ENCODE peak calls at places on chromosomes 11 and 22, in five cellular contexts. One of them, this sample, is unnamed. For H3K36me3, the result is how much of the 10 kb centered on the place peaks cover.

GRCh38 chr11:116657842-116658825 is 114.7 kb downstream of the BUD13 start:
- DNase-seq in sigmoid colon: no peak
- DNase-seq in prostate gland: no peak
- DNase-seq in GM23248: peak
- DNase-seq in effector memory CD4-positive, alpha-beta T cell: no peak
- DNase-seq in this sample: no peak

GRCh38 chr22:39519681-39520053 is 695 bp upstream of the ATF4 start:
- DNase-seq in sigmoid colon: peak
- DNase-seq in prostate gland: peak
- DNase-seq in GM23248: peak
- DNase-seq in effector memory CD4-positive, alpha-beta T cell: no peak
- DNase-seq in this sample: peak

GRCh38 chr22:49158741-49159564 is 668.7 kb downstream of the BRD1 start:
- DNase-seq in sigmoid colon: peak
- DNase-seq in prostate gland: no peak
- DNase-seq in GM23248: no peak
- DNase-seq in effector memory CD4-positive, alpha-beta T cell: no peak
- DNase-seq in this sample: no peak

GRCh38 chr11:132858203-132858602 is 674.1 kb downstream of the OPCML start:
- DNase-seq in sigmoid colon: no peak
- DNase-seq in prostate gland: no peak
- DNase-seq in GM23248: peak
- DNase-seq in effector memory CD4-positive, alpha-beta T cell: no peak
- DNase-seq in this sample: no peak

GRCh38 chr22:17106785-17107546 is 14.2 kb downstream of the TMEM121B start:
- DNase-seq in sigmoid colon: peak
- DNase-seq in prostate gland: no peak
- DNase-seq in GM23248: no peak
- DNase-seq in effector memory CD4-positive, alpha-beta T cell: no peak
- DNase-seq in this sample: no peak

GRCh38 chr11:36508743-36509142 is 1.3 kb downstream of the TRAF6 start:
- DNase-seq in sigmoid colon: no peak
- DNase-seq in prostate gland: no peak
- DNase-seq in GM23248: peak
- DNase-seq in effector memory CD4-positive, alpha-beta T cell: no peak
- DNase-seq in this sample: no peak

GRCh38 chr22:24566899-24567511 is 11.2 kb downstream of the SNRPD3 start:
- DNase-seq in sigmoid colon: no peak
- DNase-seq in prostate gland: no peak
- DNase-seq in GM23248: peak
- DNase-seq in effector memory CD4-positive, alpha-beta T cell: no peak
- DNase-seq in this sample: no peak

GRCh38 chr22:23888615-23889401 is 5.4 kb upstream of the MIF start:
- DNase-seq in sigmoid colon: no peak
- DNase-seq in prostate gland: no peak
- DNase-seq in GM23248: peak
- DNase-seq in effector memory CD4-positive, alpha-beta T cell: no peak
- DNase-seq in this sample: no peak

GRCh38 chr22:29270475-29271271 is 2.6 kb downstream of the EWSR1 start:
- DNase-seq in sigmoid colon: no peak
- DNase-seq in prostate gland: no peak
- DNase-seq in GM23248: peak
- DNase-seq in effector memory CD4-positive, alpha-beta T cell: no peak
- DNase-seq in this sample: no peak

GRCh38 chr11:58127350-58127749 is 2.0 kb upstream of the OR9I1 start:
- DNase-seq in sigmoid colon: no peak
- DNase-seq in prostate gland: no peak
- DNase-seq in GM23248: no peak
- DNase-seq in effector memory CD4-positive, alpha-beta T cell: no peak
- DNase-seq in this sample: no peak

GRCh38 chr11:64777449-64778222 is 706 bp downstream of the SF1 start:
- DNase-seq in sigmoid colon: peak
- DNase-seq in prostate gland: peak
- DNase-seq in GM23248: peak
- DNase-seq in effector memory CD4-positive, alpha-beta T cell: peak
- DNase-seq in this sample: peak

GRCh38 chr11:118304227-118304808 is at the start of gene CD3E:
- DNase-seq in sigmoid colon: no peak
- DNase-seq in prostate gland: no peak
- DNase-seq in GM23248: no peak
- DNase-seq in effector memory CD4-positive, alpha-beta T cell: peak
- DNase-seq in this sample: no peak

GRCh38 chr22:17831527-17832251 is 57.4 kb upstream of the BID start:
- DNase-seq in sigmoid colon: peak
- DNase-seq in prostate gland: no peak
- DNase-seq in GM23248: peak
- DNase-seq in effector memory CD4-positive, alpha-beta T cell: no peak
- DNase-seq in this sample: no peak

GRCh38 chr22:44473580-44473979 is 24.5 kb downstream of the RTL6 start:
- DNase-seq in sigmoid colon: no peak
- DNase-seq in prostate gland: no peak
- DNase-seq in GM23248: no peak
- DNase-seq in effector memory CD4-positive, alpha-beta T cell: no peak
- DNase-seq in this sample: no peak

GRCh38 chr11:78080818-78081495 is 1.3 kb upstream of the NDUFC2 start:
- DNase-seq in sigmoid colon: no peak
- DNase-seq in prostate gland: no peak
- DNase-seq in GM23248: peak
- DNase-seq in effector memory CD4-positive, alpha-beta T cell: no peak
- DNase-seq in this sample: no peak

GRCh38 chr11:83766932-83767331 is 480.8 kb upstream of the CCDC90B start:
- DNase-seq in sigmoid colon: no peak
- DNase-seq in prostate gland: no peak
- DNase-seq in GM23248: no peak
- DNase-seq in effector memory CD4-positive, alpha-beta T cell: no peak
- DNase-seq in this sample: no peak

GRCh38 chr11:2380807-2381350 is 3.8 kb downstream of the CD81 start:
- DNase-seq in sigmoid colon: peak
- DNase-seq in prostate gland: no peak
- DNase-seq in GM23248: peak
- DNase-seq in effector memory CD4-positive, alpha-beta T cell: no peak
- DNase-seq in this sample: peak

GRCh38 chr11:9565822-9566560 is 7.5 kb upstream of the WEE1 start:
- DNase-seq in sigmoid colon: peak
- DNase-seq in prostate gland: peak
- DNase-seq in GM23248: peak
- DNase-seq in effector memory CD4-positive, alpha-beta T cell: peak
- DNase-seq in this sample: peak

GRCh38 chr11:119370486-119371046 is 10.9 kb downstream of the USP2 start:
- DNase-seq in sigmoid colon: peak
- DNase-seq in prostate gland: no peak
- DNase-seq in GM23248: peak
- DNase-seq in effector memory CD4-positive, alpha-beta T cell: peak
- DNase-seq in this sample: no peak

GRCh38 chr11:128745296-128746183 is 51.7 kb downstream of the FLI1 start:
- DNase-seq in sigmoid colon: no peak
- DNase-seq in prostate gland: no peak
- DNase-seq in GM23248: peak
- DNase-seq in effector memory CD4-positive, alpha-beta T cell: no peak
- DNase-seq in this sample: no peak

GRCh38 chr11:17933710-17934109 is 79.1 kb downstream of the SERGEF start:
- DNase-seq in sigmoid colon: no peak
- DNase-seq in prostate gland: no peak
- DNase-seq in GM23248: no peak
- DNase-seq in effector memory CD4-positive, alpha-beta T cell: no peak
- DNase-seq in this sample: no peak
- H3K4me3 ChIP-seq in sigmoid colon: no peak
- H3K4me3 ChIP-seq in prostate gland: no peak
- H3K4me3 ChIP-seq in GM23248: no peak
- H3K4me3 ChIP-seq in effector memory CD4-positive, alpha-beta T cell: no peak
- H3K4me3 ChIP-seq in this sample: no peak

GRCh38 chr11:67492069-67492727 is 9.4 kb downstream of the AIP start:
- DNase-seq in sigmoid colon: no peak
- DNase-seq in prostate gland: no peak
- DNase-seq in GM23248: no peak
- DNase-seq in effector memory CD4-positive, alpha-beta T cell: no peak
- DNase-seq in this sample: no peak
- H3K36me3 ChIP-seq in sigmoid colon: half or more
- H3K36me3 ChIP-seq in prostate gland: under half
- H3K36me3 ChIP-seq in GM23248: under half
- H3K36me3 ChIP-seq in effector memory CD4-positive, alpha-beta T cell: half or more
- H3K36me3 ChIP-seq in this sample: under half

DNA sequence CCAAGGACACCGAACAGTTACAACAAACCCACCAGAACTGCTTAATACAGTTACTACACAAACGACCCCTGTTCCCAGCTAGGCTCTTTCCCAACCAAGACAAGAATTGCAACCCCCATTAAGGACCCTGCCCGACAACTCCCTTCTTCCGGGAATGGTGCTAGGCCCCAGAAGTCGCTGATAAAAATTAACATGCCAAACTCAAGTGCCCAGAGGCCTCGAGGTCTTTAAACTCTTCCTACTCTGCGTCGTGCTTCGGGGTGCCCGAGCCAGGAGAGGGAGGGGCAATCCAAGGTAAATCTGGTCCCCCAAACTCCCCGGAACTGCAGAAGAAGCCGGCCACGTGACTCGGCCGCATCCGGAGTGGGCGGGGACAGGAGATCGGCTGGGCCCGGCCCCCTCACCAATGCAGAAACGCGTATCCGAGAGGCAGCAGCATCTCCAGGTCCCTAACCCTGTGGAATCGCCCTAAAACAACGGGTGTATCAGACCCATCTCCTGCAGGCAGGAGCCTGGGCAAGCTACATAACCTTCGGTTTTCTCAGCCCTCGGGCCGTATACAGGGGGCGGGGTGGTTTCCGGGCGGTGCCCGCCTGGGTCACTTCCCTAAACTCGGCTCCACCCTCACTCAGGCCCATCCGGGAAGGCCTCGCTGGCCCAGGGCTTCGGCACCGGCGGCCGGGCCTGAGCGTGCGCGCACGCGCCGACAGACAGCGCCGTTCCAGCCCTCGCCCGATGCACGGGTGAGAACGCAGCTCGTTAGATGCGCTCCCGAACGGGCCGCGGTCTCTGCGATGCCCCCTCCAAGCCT is 1.1 kb downstream of the CFL1 start:
- DNase-seq in sigmoid colon: peak
- DNase-seq in prostate gland: peak
- DNase-seq in GM23248: peak
- DNase-seq in effector memory CD4-positive, alpha-beta T cell: peak
- DNase-seq in this sample: peak
- H3K27ac ChIP-seq in sigmoid colon: peak
- H3K27ac ChIP-seq in prostate gland: peak
- H3K27ac ChIP-seq in GM23248: peak
- H3K27ac ChIP-seq in effector memory CD4-positive, alpha-beta T cell: peak
- H3K27ac ChIP-seq in this sample: peak

DNA sequence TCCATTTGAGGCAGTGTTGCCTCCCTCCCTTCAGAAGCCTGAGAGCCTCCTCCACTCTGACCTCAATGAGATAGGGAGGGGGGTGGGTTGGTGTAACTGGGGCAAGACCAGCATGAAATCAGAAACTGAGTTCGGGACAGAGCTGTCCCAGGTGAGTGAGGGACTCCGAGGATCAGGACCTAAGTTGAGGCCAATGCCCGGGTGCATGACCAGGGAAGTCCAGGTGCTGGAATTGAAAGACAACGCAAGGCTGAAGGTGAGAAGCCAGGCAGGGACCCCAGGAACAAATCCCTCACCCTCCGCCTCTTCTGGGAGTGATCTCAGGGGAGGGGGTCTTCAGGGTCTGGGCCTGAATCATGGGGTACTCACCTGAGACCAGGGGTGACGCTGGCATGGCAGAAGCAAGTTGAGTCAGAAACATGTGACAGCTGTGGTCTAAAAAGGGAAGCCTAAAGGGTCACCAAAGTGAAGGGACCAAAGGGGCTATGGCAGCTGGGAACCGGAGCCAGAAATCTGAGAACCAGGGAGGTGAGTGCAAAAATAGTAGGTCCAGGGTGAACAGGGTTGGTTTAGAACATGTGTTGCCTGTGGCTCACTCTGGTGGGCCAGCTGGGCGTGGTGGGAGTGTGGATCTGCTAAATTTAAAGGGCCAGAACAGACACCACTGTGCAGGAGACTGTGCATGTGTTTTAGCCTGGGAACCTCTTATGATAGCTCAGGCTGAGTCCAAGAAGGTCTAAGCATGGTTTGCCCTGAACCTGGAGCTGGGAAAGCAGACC is 41.1 kb upstream of the ZBED5 start:
- DNase-seq in sigmoid colon: no peak
- DNase-seq in prostate gland: no peak
- DNase-seq in GM23248: no peak
- DNase-seq in effector memory CD4-positive, alpha-beta T cell: no peak
- DNase-seq in this sample: no peak
- H3K4me3 ChIP-seq in sigmoid colon: no peak
- H3K4me3 ChIP-seq in prostate gland: no peak
- H3K4me3 ChIP-seq in GM23248: peak
- H3K4me3 ChIP-seq in effector memory CD4-positive, alpha-beta T cell: no peak
- H3K4me3 ChIP-seq in this sample: no peak

DNA sequence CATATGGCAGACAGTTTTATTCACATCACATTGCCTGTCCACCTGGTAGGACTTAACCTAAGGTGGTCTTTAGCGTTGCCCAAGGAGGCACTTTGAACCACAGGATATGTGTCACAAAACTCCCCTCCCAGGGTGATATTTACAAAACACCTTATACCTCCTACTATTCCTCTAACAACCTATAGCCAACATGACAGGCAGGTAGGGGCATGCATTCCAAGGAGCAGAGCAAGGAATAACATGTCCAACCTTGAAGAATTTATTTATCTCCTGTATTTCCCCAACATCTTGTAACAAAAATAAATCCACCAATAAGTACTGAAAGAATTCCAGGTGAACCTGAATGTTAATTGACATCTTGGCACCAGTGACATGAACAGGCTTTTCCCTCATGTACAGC is 60.5 kb downstream of the SVIP start:
- DNase-seq in sigmoid colon: no peak
- DNase-seq in prostate gland: no peak
- DNase-seq in GM23248: no peak
- DNase-seq in effector memory CD4-positive, alpha-beta T cell: no peak
- DNase-seq in this sample: no peak
- H3K36me3 ChIP-seq in sigmoid colon: under half
- H3K36me3 ChIP-seq in prostate gland: under half
- H3K36me3 ChIP-seq in GM23248: under half
- H3K36me3 ChIP-seq in effector memory CD4-positive, alpha-beta T cell: under half
- H3K36me3 ChIP-seq in this sample: under half

DNA sequence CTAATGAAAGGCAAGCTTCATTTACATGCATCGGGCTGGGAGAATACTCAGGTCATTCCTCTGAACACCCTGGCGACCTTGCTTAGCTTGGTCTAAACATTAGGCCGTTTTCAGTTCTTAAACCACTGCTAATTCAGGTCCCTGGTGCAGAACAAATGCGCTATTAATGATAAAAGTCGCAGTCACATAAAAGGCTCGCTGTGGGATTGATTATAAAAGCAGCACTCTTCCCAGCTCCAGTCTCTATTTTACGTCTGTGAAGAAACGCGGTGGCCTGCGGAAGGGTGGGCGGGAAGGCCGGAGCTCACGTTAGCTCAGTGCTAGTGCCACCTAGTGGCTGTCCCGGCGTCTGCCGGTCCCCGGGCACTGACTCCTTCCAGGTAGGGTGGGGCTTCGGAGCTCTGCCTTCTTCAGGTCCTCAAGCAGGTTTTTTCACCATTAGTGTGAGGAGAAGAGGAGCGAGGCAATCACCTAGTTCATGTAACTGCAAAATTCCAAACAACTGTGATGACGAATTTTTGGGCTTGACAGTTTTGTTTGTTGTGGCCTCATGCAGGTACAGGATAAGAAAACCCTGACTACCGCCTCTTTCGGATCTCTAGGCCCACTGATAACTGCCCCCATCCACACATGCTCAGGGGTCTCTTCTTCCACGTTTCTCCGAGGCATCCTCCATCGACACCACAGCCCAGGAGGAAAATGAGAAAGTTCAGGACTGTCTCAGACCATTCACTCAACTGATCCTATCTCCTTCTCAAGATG is 66.5 kb upstream of the CLMP start:
- DNase-seq in sigmoid colon: peak
- DNase-seq in prostate gland: peak
- DNase-seq in GM23248: peak
- DNase-seq in effector memory CD4-positive, alpha-beta T cell: peak
- DNase-seq in this sample: peak
- H3K27ac ChIP-seq in sigmoid colon: no peak
- H3K27ac ChIP-seq in prostate gland: no peak
- H3K27ac ChIP-seq in GM23248: no peak
- H3K27ac ChIP-seq in effector memory CD4-positive, alpha-beta T cell: no peak
- H3K27ac ChIP-seq in this sample: no peak

This sample was measured in lung.